ENCODE peak calls at places on chromosomes 3 and 15, in five cellular contexts. A, T, L, M and Y are unnamed samples.

GRCh38 chr3:11626084-11626463 is 17.6 kb downstream of the VGLL4 start:
- DNase-seq in A (no peak), T (no peak), L (no peak), M (no peak), Y (no peak)

GRCh38 chr3:184712248-184712559 is 340 bp upstream of the MAGEF1 start:
- DNase-seq in A (no peak), T (no peak), L (no peak), M (no peak), Y (no peak)

GRCh38 chr15:70327328-70328136 is 229.8 kb upstream of the TLE3 start:
- DNase-seq in A (no peak), T (peak), L (no peak), M (no peak), Y (peak)

GRCh38 chr3:16060358-16060852 is 114.1 kb upstream of the GALNT15 start:
- DNase-seq in A (peak), T (peak), L (peak), M (no peak), Y (peak)

GRCh38 chr3:34780973-34781372 is 858.4 kb upstream of the ARPP21 start:
- DNase-seq in A (no peak), T (peak), L (no peak), M (no peak), Y (peak)

GRCh38 chr15:56758770-56759449 is 25.6 kb upstream of the ZNF280D start:
- DNase-seq in A (peak), T (peak), L (peak), M (no peak), Y (peak)

GRCh38 chr3:191235331-191236314 is 36.6 kb downstream of the OSTN start:
- DNase-seq in A (no peak), T (peak), L (no peak), M (no peak), Y (peak)

GRCh38 chr15:26970712-26971210 is at the start of gene GABRG3:
- DNase-seq in A (no peak), T (no peak), L (peak), M (peak), Y (no peak)

GRCh38 chr3:64766463-64766862 is 78.7 kb upstream of the ADAMTS9 start:
- DNase-seq in A (no peak), T (peak), L (no peak), M (no peak), Y (peak)

GRCh38 chr15:82091636-82092140 is 45.9 kb upstream of the MEX3B start:
- DNase-seq in A (no peak), T (no peak), L (no peak), M (no peak), Y (no peak)

GRCh38 chr15:88900309-88900981 is 5.1 kb upstream of the HAPLN3 start:
- DNase-seq in A (no peak), T (peak), L (peak), M (no peak), Y (peak)

GRCh38 chr15:99324082-99324620 is 72.9 kb downstream of the LRRC28 start:
- DNase-seq in A (peak), T (peak), L (peak), M (no peak), Y (peak)

GRCh38 chr3:102057781-102058421 is 208.6 kb downstream of the NFKBIZ start:
- DNase-seq in A (no peak), T (no peak), L (no peak), M (no peak), Y (no peak)

GRCh38 chr15:89197503-89197971 is 23.8 kb downstream of the RLBP1 start:
- DNase-seq in A (no peak), T (no peak), L (no peak), M (no peak), Y (no peak)

GRCh38 chr3:98329392-98330124 is 24.1 kb upstream of the OR5K4 start:
- DNase-seq in A (peak), T (peak), L (peak), M (peak), Y (peak)

GRCh38 chr15:61835476-61836106 is 224.7 kb downstream of the VPS13C start:
- DNase-seq in A (peak), T (peak), L (peak), M (peak), Y (peak)

DNA sequence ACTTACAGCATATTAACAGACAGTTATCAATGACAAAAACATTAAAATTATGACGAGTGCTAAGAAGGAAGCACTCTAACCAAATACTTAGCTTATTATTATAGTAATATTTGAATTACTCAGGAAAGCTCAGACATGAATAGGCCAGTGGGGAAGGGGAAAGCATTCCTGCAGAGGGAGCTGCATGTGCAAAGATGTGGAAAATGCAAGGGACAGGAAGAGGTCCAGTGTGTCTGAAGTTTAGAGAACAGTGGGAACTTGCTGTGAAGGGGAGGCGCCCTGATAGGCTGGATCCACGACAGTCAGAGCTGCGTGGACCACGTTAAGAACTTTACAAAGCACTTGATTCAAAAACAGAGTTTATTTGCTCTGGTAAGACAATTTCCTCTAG is 1.2 kb upstream of the SPICE1 start:
- DNase-seq in A (peak), T (no peak), L (peak), M (peak), Y (peak)
- H3K4me3 ChIP-seq in A (peak), T (no peak), L (peak), M (peak), Y (no peak)

DNA sequence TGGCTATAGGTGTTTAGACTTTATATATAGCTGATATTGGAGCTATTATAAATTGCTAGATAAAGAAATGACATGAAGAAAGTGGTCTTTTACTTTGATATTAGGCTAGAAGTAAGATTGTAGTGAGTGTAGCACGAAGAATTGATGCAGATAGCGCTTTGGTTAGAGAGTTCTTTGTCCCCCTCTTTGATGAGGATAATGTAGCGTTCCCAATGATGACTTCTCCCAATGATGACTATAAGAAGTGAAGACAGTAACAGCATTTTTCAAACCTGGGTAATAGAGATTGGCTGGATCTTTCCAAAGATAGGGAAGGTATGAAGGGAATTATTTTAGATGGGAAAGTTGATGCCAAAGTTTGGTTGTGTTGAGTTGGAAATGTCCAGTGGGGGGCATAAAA is 4.3 kb downstream of the MINDY2 start:
- DNase-seq in A (no peak), T (no peak), L (no peak), M (no peak), Y (no peak)
- H3K4me3 ChIP-seq in A (no peak), T (no peak), L (no peak), M (no peak), Y (no peak)

GRCh38 chr3:50339485-50340196 is 995 bp downstream of the RASSF1 start:
- DNase-seq in A (no peak), T (peak), L (no peak), M (no peak), Y (peak)
- H3K4me3 ChIP-seq in A (no peak), T (peak), L (no peak), M (no peak), Y (peak)

DNA sequence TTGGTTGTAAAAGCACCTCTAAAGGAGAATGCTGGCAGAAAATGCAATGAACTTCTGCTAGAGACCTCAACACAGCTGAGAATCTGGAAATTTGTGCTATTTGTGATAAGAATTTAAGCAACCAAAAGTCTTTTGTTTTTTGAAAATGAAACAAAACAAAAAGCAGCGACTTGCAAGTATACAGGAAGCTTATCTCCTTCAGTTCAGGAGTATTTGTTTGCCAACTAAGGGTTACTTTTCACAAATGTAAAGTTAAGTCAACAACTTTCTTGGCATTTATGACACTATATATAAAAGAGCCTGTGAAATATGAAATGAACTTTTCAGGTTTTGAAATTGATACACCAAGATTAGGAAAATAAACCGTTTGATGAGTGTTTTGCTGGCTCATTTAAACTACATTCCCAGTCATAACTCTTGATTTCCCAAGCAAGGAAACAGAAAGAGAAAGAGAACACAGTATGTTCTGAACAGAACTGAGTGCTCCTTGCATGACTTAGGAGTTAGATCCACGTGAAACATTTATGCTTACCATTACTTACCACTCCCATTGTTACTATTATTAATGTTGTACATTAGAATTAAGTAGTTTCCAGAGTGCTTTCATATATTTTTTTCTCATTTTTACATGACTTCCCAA is 92.3 kb upstream of the COL8A1 start:
- DNase-seq in A (no peak), T (peak), L (no peak), M (no peak), Y (peak)
- H3K4me3 ChIP-seq in A (no peak), T (peak), L (no peak), M (no peak), Y (peak)

DNA sequence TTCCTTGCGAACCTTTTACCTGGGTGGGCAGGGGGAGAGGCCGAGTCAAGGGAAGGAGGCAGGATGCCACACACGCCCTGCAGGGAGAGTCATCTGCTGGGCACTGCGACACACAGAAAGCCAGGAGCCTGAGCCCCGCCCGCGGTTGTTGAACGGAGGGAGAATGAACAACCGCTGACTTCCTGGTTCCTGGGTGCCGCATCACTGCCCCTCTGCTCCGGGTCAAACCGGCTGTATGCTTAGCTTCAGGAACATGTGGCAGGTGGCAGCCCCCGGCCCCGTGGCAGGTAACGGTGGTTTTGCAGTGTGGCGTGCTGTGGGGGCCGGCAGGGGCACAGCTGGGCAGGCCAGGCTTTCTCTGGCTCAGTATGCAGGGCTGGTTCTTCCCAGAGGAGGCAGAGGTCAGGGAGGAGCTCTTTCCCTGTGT is 33.4 kb downstream of the APBA2 start:
- DNase-seq in A (no peak), T (no peak), L (peak), M (no peak), Y (no peak)
- H3K4me3 ChIP-seq in A (no peak), T (no peak), L (peak), M (no peak), Y (no peak)

DNA sequence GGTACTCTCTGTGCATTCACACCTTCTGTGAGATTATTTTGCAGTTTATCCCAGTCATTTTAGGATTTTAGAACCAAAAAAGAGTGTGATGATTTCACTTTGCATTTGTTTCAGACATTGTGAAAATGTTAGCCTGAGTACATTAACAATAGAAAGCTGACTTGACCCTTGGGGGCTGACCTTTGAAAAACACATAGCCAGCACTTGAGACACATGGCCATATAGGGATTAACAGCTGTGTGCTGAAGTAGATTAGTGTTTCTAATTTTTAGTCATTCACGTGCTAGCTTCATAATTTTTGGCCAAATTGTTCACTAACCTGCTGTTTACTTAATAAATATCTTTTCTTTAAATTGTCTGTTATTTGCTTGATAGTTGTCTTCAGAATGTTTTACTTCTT is 3.5 kb downstream of the FEM1B start:
- DNase-seq in A (no peak), T (no peak), L (no peak), M (no peak), Y (no peak)
- H3K4me3 ChIP-seq in A (no peak), T (peak), L (peak), M (no peak), Y (peak)

GRCh38 chr15:90970274-90970673 is 15.6 kb downstream of the RCCD1 start:
- DNase-seq in A (no peak), T (no peak), L (no peak), M (no peak), Y (no peak)
- H3K4me3 ChIP-seq in A (no peak), T (no peak), L (no peak), M (no peak), Y (no peak)